ENCODE peak calls at places on chromosomes 13 and 19, in eight cellular contexts. C, J, P, D, W, U, Q and T are unnamed samples.
A peak's percentile ranks its signal among the peaks of the same experiment; 100 is the strongest.

GRCh38 chr19:43148233-43148632 is 38.1 kb downstream of the PSG5 start:
- DNase-seq in C (no peak), J (peak; percentile 18), P (no peak), D (peak; percentile 83), W (no peak), U (no peak), Q (peak; percentile 71), T (no peak)

GRCh38 chr13:106587787-106588186 is 19.9 kb upstream of the ARGLU1 start:
- DNase-seq in C (no peak), J (no peak), P (no peak), D (no peak), W (no peak), U (no peak), Q (no peak), T (no peak)

GRCh38 chr13:35514166-35514565 is 37.7 kb upstream of the MAB21L1 start:
- DNase-seq in C (no peak), J (no peak), P (no peak), D (no peak), W (no peak), U (no peak), Q (no peak), T (no peak)

GRCh38 chr13:52164989-52165388 is 5.6 kb upstream of the NEK3 start:
- DNase-seq in C (no peak), J (no peak), P (no peak), D (no peak), W (no peak), U (no peak), Q (no peak), T (no peak)

GRCh38 chr13:40344270-40345148 is 321.9 kb downstream of the FOXO1 start:
- DNase-seq in C (no peak), J (peak; percentile 85), P (no peak), D (no peak), W (no peak), U (no peak), Q (peak; percentile 89), T (no peak)

GRCh38 chr13:86909318-86909717 is 761.9 kb upstream of the SLITRK5 start:
- DNase-seq in C (no peak), J (no peak), P (no peak), D (no peak), W (no peak), U (no peak), Q (no peak), T (no peak)

GRCh38 chr13:42276683-42277082 is 4.7 kb downstream of the AKAP11 start:
- DNase-seq in C (no peak), J (no peak), P (no peak), D (no peak), W (no peak), U (no peak), Q (peak; percentile 25), T (no peak)

GRCh38 chr13:19957320-19958118 is 1.0 kb upstream of the ZMYM2 start:
- DNase-seq in C (peak; percentile 69), J (peak; percentile 92), P (peak; percentile 82), D (peak; percentile 85), W (peak; percentile 93), U (peak; percentile 5), Q (peak; percentile 85), T (peak; percentile 69)

GRCh38 chr13:30802501-30802900 is 67.2 kb downstream of the ALOX5AP start:
- DNase-seq in C (no peak), J (no peak), P (no peak), D (no peak), W (no peak), U (no peak), Q (no peak), T (no peak)

GRCh38 chr13:30798776-30799625 is 63.7 kb downstream of the ALOX5AP start:
- DNase-seq in C (no peak), J (no peak), P (no peak), D (no peak), W (no peak), U (no peak), Q (peak; percentile 39), T (no peak)

GRCh38 chr13:30802953-30803478 is 67.7 kb downstream of the ALOX5AP start:
- DNase-seq in C (peak; percentile 61), J (peak; percentile 87), P (peak; percentile 89), D (peak; percentile 93), W (peak; percentile 87), U (peak; percentile 51), Q (peak; percentile 77), T (peak; percentile 71)

GRCh38 chr13:30797847-30798246 is 62.5 kb downstream of the ALOX5AP start:
- DNase-seq in C (no peak), J (no peak), P (no peak), D (no peak), W (no peak), U (no peak), Q (no peak), T (no peak)

GRCh38 chr13:30800107-30800506 is 64.8 kb downstream of the ALOX5AP start:
- DNase-seq in C (no peak), J (no peak), P (no peak), D (no peak), W (no peak), U (no peak), Q (no peak), T (no peak)
- H3K27ac ChIP-seq in C (no peak overlapping the region), J (no peak overlapping the region), P (peak overlapping the region; percentile 10), D (no peak overlapping the region), W (no peak overlapping the region), U (no peak overlapping the region), Q (no peak overlapping the region), T (no peak overlapping the region)

GRCh38 chr19:4979211-4979807 is 10.4 kb downstream of the KDM4B start:
- DNase-seq in C (no peak), J (no peak), P (no peak), D (no peak), W (no peak), U (no peak), Q (no peak), T (no peak)

GRCh38 chr19:4980087-4980486 is 11.2 kb downstream of the KDM4B start:
- DNase-seq in C (no peak), J (peak; percentile 49), P (no peak), D (peak; percentile 58), W (no peak), U (no peak), Q (no peak), T (no peak)

GRCh38 chr19:4977299-4978174 is 8.6 kb downstream of the KDM4B start:
- DNase-seq in C (no peak), J (peak; percentile 92), P (no peak), D (peak; percentile 98), W (peak; percentile 31), U (no peak), Q (peak; percentile 90), T (no peak)

GRCh38 chr19:4974855-4975469 is 6.0 kb downstream of the KDM4B start:
- DNase-seq in C (no peak), J (no peak), P (no peak), D (no peak), W (no peak), U (no peak), Q (no peak), T (no peak)

DNA sequence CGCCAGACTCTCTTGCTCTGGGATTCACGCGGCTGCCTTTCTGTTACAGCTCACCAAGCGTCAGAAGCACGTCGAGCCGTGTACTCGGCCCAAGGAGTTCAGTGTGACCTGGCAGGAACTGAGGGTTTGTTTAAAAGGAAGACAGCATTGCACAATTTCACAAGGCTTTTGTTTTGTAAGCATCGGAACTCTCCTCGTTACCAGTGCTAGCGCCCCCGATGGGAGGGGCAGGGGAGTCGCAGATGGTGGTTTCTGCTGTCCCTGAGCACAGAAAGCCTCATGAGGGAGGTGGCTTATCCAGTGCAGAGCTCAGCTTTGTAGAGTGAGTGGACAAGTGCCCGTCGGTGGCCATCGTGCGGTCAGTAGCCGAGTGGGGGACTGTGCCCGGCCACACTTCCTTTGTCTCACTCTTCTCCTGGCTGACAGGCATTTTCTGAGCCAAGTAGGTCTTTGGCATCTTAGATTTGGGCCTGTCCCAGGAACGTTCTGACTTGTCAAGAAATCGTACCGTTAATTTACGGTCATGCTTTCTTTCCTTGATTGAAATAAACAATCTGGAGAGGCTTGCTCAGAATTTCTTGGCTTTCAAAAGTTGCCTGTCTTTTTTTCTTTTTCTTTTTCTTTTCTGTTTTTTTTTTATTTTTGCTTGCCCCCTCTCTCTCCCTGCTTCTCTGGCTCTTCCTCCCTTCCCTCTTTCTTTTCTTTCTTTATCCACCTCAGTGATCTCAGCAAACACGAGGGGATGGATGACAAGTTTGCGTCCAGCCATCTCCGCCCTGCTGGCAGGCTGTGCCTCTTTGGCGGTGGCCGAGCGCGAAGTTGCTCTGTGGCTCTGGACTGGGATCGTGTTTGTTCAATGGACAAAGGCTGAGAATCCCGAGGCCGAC is 7.7 kb downstream of the KDM4B start:
- DNase-seq in C (no peak), J (peak; percentile 99), P (peak; percentile 85), D (peak; percentile 99), W (peak; percentile 85), U (peak; percentile 12), Q (peak; percentile 99), T (no peak)
- H3K27ac ChIP-seq in C (no peak overlapping the region), J (peak overlapping the region; percentile 76), P (peak overlapping the region; percentile 90), D (peak overlapping the region; percentile 94), W (peak overlapping the region; percentile 93), U (peak overlapping the region; percentile 47), Q (peak overlapping the region; percentile 92), T (peak overlapping the region; percentile 85)

DNA sequence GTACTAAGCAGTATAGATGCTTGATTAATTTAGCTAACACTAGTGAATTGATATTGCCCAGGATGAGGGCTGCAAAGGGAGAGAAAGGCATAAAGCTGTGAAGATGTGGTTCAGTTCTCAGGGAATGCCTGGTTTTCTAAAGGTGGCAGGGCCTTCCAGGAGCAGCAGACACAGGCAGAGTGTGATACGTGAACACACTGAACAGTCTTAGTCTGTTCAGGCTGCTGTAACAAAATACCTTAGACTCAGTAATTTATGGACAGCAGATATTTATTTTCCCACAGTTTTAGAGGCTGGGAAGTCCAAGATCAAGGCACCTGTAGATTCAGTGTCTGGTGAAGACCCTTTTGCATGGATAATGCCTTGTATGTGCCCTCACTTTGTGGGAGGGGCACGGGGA is 8.7 kb upstream of the SPATA13 start:
- DNase-seq in C (no peak), J (no peak), P (no peak), D (no peak), W (no peak), U (no peak), Q (no peak), T (no peak)
- H3K27ac ChIP-seq in C (no peak overlapping the region), J (peak overlapping the region; percentile 28), P (no peak overlapping the region), D (no peak overlapping the region), W (no peak overlapping the region), U (no peak overlapping the region), Q (no peak overlapping the region), T (no peak overlapping the region)

GRCh38 chr13:88601949-88602348 is 930.8 kb downstream of the SLITRK5 start:
- DNase-seq in C (no peak), J (no peak), P (no peak), D (no peak), W (no peak), U (no peak), Q (peak; percentile 15), T (no peak)

DNA sequence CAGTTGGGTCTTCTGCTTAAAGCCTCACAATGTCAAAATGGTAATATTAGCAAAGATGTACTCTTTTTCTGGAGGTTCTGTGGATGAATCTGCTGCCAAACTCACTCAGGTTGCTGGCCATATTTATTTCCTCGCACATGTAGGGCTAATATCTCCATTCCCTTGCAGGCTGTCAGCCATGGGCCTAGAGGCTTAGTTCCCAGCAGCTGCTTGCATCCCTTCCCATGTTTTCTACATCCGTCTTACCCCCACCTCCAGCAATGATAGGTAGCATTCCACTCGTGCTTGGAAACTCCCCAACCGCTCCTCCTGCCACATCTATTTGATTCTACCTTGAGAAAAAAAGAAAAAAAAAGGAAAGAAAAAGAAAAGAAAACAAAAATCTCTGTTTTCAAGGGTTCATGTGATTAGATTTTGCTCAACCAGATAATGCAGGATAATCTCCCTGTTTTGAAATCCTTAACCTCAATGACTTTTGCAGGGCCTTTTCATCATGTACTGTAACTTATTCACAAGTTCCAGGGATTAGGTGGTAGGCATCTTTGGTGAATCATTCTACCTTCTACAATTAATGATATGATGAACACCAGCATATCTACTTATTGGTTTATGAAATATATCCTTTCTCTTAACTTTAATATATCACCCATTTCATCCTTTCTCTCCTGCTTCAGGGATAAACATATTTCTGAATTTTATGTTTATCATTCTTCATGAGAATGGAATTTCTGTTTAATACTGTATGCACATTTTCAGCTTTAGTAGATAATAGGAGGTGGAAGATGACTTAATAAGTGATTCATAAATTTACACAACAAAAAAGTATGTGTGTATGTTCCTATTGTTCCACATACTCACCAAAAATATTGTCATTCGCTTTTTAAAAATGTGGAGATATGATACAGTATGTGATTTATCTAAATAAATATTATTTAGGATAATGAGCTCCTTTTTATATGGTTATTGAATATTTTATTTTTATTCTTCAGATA is 931.9 kb downstream of the SLITRK5 start:
- DNase-seq in C (no peak), J (no peak), P (no peak), D (no peak), W (no peak), U (no peak), Q (no peak), T (no peak)
- H3K27ac ChIP-seq in C (no peak overlapping the region), J (no peak overlapping the region), P (no peak overlapping the region), D (no peak overlapping the region), W (no peak overlapping the region), U (no peak overlapping the region), Q (no peak overlapping the region), T (no peak overlapping the region)